ENCODE peak calls at places on chromosomes 3 and 15, in ten cellular contexts. A is activated CD8-positive, alpha-beta memory T cell treated with anti-CD3 and anti-CD28 coated beads, Interleukin-2, amount 50 U/mL, for 48 hours; L is NCI-H774; I is globus pallidus; V is GM04503; Q is HuH-7.5; F is naive B cell; P is endodermal cell; S is mesendoderm; E is activated CD4-positive, alpha-beta T cell treated with anti-CD3 and anti-CD28 coated beads, Interleukin-2, amount 50 U/mL, for 48 hours. H is an unnamed sample.

GRCh38 chr3:25594007-25594502 is 70.7 kb downstream of the TOP2B start:
- DNase-seq in A (no peak), L (peak), I (peak), V (peak), Q (no peak), F (peak), P (peak), S (peak), E (no peak), H (no peak)

GRCh38 chr15:42832577-42832976 is 88.0 kb downstream of the TTBK2 start:
- DNase-seq in A (no peak), L (no peak), I (no peak), V (peak), Q (no peak), F (no peak), P (no peak), S (no peak), E (no peak), H (no peak)

GRCh38 chr3:182937293-182938051 is 42.9 kb downstream of the DCUN1D1 start:
- DNase-seq in A (no peak), L (no peak), I (no peak), V (no peak), Q (no peak), F (no peak), P (no peak), S (peak), E (no peak), H (no peak)

GRCh38 chr3:171462224-171462623 is 2.0 kb upstream of the TNIK start:
- DNase-seq in A (no peak), L (no peak), I (no peak), V (no peak), Q (no peak), F (no peak), P (peak), S (peak), E (peak), H (no peak)

GRCh38 chr3:173217127-173217526 is 76.1 kb upstream of the SPATA16 start:
- DNase-seq in A (no peak), L (no peak), I (no peak), V (no peak), Q (no peak), F (no peak), P (no peak), S (peak), E (no peak), H (no peak)

GRCh38 chr3:159775372-159775961 is 213.2 kb upstream of the IL12A start:
- DNase-seq in A (no peak), L (peak), I (peak), V (peak), Q (no peak), F (no peak), P (peak), S (peak), E (no peak), H (no peak)

GRCh38 chr15:74833376-74834107 is 7.1 kb downstream of the CPLX3 start:
- DNase-seq in A (no peak), L (no peak), I (no peak), V (no peak), Q (no peak), F (no peak), P (no peak), S (no peak), E (no peak), H (no peak)

GRCh38 chr15:88624971-88625290 is 3.8 kb downstream of the AEN start:
- DNase-seq in A (no peak), L (no peak), I (no peak), V (no peak), Q (no peak), F (no peak), P (no peak), S (no peak), E (no peak), H (no peak)

GRCh38 chr3:131053021-131053420 is 26.3 kb downstream of the NEK11 start:
- DNase-seq in A (no peak), L (no peak), I (peak), V (no peak), Q (no peak), F (no peak), P (no peak), S (no peak), E (no peak), H (no peak)

GRCh38 chr3:53173107-53173506 is 12.1 kb downstream of the PRKCD start:
- DNase-seq in A (no peak), L (no peak), I (no peak), V (no peak), Q (no peak), F (no peak), P (no peak), S (no peak), E (no peak), H (no peak)

GRCh38 chr3:177833392-177833791 is 636.1 kb upstream of the TBL1XR1 start:
- DNase-seq in A (no peak), L (peak), I (no peak), V (no peak), Q (no peak), F (no peak), P (no peak), S (no peak), E (no peak), H (no peak)

GRCh38 chr3:122416966-122417365 is 1.1 kb upstream of the WDR5B start:
- DNase-seq in A (no peak), L (no peak), I (no peak), V (no peak), Q (no peak), F (no peak), P (no peak), S (peak), E (no peak), H (no peak)

GRCh38 chr3:48398701-48399386 is 26.8 kb downstream of the FBXW12 start:
- DNase-seq in A (no peak), L (no peak), I (no peak), V (no peak), Q (peak), F (no peak), P (peak), S (no peak), E (no peak), H (peak)

GRCh38 chr15:57422113-57422754 is 45.9 kb downstream of the CGNL1 start:
- DNase-seq in A (no peak), L (no peak), I (no peak), V (peak), Q (no peak), F (no peak), P (peak), S (no peak), E (no peak), H (no peak)

GRCh38 chr3:66037330-66037985 is 1.3 kb downstream of the MAGI1 start:
- DNase-seq in A (no peak), L (no peak), I (peak), V (no peak), Q (peak), F (no peak), P (peak), S (peak), E (no peak), H (peak)

GRCh38 chr15:62253294-62253693 is 88.2 kb upstream of the C2CD4B start:
- DNase-seq in A (no peak), L (no peak), I (no peak), V (no peak), Q (no peak), F (no peak), P (peak), S (peak), E (no peak), H (no peak)

GRCh38 chr3:158768881-158769518 is 32.9 kb upstream of the MFSD1 start:
- DNase-seq in A (no peak), L (no peak), I (no peak), V (peak), Q (no peak), F (no peak), P (no peak), S (no peak), E (no peak), H (no peak)

GRCh38 chr3:124558898-124559649 is 171.2 kb upstream of the UMPS start:
- DNase-seq in A (no peak), L (no peak), I (peak), V (peak), Q (no peak), F (no peak), P (peak), S (peak), E (no peak), H (peak)

GRCh38 chr3:38004415-38005075 is 14.0 kb downstream of the VILL start:
- DNase-seq in A (no peak), L (no peak), I (peak), V (no peak), Q (peak), F (no peak), P (peak), S (peak), E (peak), H (peak)

GRCh38 chr15:74614744-74615312 is 808 bp upstream of the CLK3 start:
- DNase-seq in A (peak), L (peak), I (peak), V (peak), Q (peak), F (peak), P (no peak), S (peak), E (peak), H (peak)

GRCh38 chr15:76904461-76905012 is 603 bp downstream of the SCAPER start:
- DNase-seq in A (peak), L (peak), I (peak), V (no peak), Q (peak), F (peak), P (peak), S (peak), E (peak), H (peak)

GRCh38 chr15:56325186-56325585 is 40.0 kb upstream of the TEX9 start:
- DNase-seq in A (no peak), L (no peak), I (no peak), V (peak), Q (no peak), F (no peak), P (no peak), S (no peak), E (no peak), H (no peak)

GRCh38 chr3:60839242-60839641 is 412.0 kb downstream of the FHIT start:
- DNase-seq in A (no peak), L (no peak), I (peak), V (no peak), Q (no peak), F (no peak), P (peak), S (peak), E (no peak), H (no peak)

GRCh38 chr3:43523454-43524053 is 98.3 kb downstream of the ANO10 start:
- DNase-seq in A (peak), L (no peak), I (no peak), V (no peak), Q (no peak), F (no peak), P (no peak), S (peak), E (peak), H (no peak)

GRCh38 chr15:100667405-100668320 is 65.3 kb downstream of the ASB7 start:
- DNase-seq in A (no peak), L (no peak), I (no peak), V (no peak), Q (no peak), F (no peak), P (no peak), S (no peak), E (no peak), H (no peak)

GRCh38 chr15:32787949-32788348 is 70.1 kb downstream of the GREM1 start:
- DNase-seq in A (no peak), L (no peak), I (no peak), V (no peak), Q (no peak), F (no peak), P (no peak), S (no peak), E (no peak), H (no peak)

GRCh38 chr15:70879386-70879785 is 12.8 kb downstream of the THAP10 start:
- DNase-seq in A (no peak), L (no peak), I (no peak), V (no peak), Q (no peak), F (no peak), P (no peak), S (no peak), E (no peak), H (no peak)

GRCh38 chr3:137767146-137768020 is 3.3 kb downstream of the SOX14 start:
- DNase-seq in A (no peak), L (no peak), I (no peak), V (no peak), Q (no peak), F (no peak), P (peak), S (peak), E (no peak), H (no peak)

GRCh38 chr3:159829056-159829995 is 159.3 kb upstream of the IL12A start:
- DNase-seq in A (no peak), L (peak), I (peak), V (peak), Q (no peak), F (no peak), P (no peak), S (no peak), E (no peak), H (peak)